ENCODE peak calls at places on chromosomes 1 and 21, in five cellular contexts. C, D, S, U and T are unnamed samples.

GRCh38 chr1:209544098-209544497 is 39.4 kb upstream of the CAMK1G start:
- DNase-seq in C (peak; percentile 2), D (no peak), S (no peak), U (no peak), T (no peak)

GRCh38 chr1:92792340-92792782 is 7.5 kb upstream of the EVI5 start:
- DNase-seq in C (no peak), D (no peak), S (no peak), U (no peak), T (no peak)

GRCh38 chr1:41804176-41804575 is 114.5 kb downstream of the HIVEP3 start:
- DNase-seq in C (no peak), D (no peak), S (no peak), U (no peak), T (no peak)

GRCh38 chr21:41316641-41317392 is at the start of gene FAM3B:
- DNase-seq in C (no peak), D (no peak), S (no peak), U (peak; percentile 84), T (no peak)

GRCh38 chr21:14901482-14901958 is 163.3 kb downstream of the NRIP1 start:
- DNase-seq in C (no peak), D (no peak), S (no peak), U (no peak), T (peak; percentile 64)

GRCh38 chr1:41735587-41736290 is 183.0 kb downstream of the HIVEP3 start:
- DNase-seq in C (no peak), D (no peak), S (no peak), U (no peak), T (peak; percentile 17)

GRCh38 chr1:155729031-155729898 is 40.4 kb downstream of the DAP3 start:
- DNase-seq in C (peak; percentile 70), D (no peak), S (peak; percentile 75), U (peak; percentile 60), T (peak; percentile 75)

GRCh38 chr21:33014331-33014730 is 11.4 kb upstream of the OLIG2 start:
- DNase-seq in C (peak; percentile 53), D (no peak), S (no peak), U (no peak), T (no peak)

GRCh38 chr1:21447311-21447710 is 7.4 kb downstream of the NBPF3 start:
- DNase-seq in C (no peak), D (no peak), S (no peak), U (no peak), T (no peak)

GRCh38 chr21:41668051-41668541 is 98.8 kb downstream of the RIPK4 start:
- DNase-seq in C (peak; percentile 84), D (no peak), S (no peak), U (no peak), T (no peak)

GRCh38 chr21:28298251-28298672 is 694.4 kb downstream of the LTN1 start:
- DNase-seq in C (no peak), D (no peak), S (no peak), U (no peak), T (peak; percentile 95)

GRCh38 chr1:77643456-77643855 is 39.0 kb downstream of the ZZZ3 start:
- DNase-seq in C (no peak), D (no peak), S (no peak), U (no peak), T (no peak)

GRCh38 chr1:21706151-21706835 is 37.1 kb upstream of the RAP1GAP start:
- DNase-seq in C (no peak), D (no peak), S (no peak), U (no peak), T (peak; percentile 38)

GRCh38 chr1:229204863-229205777 is 65.8 kb upstream of the RAB4A start:
- DNase-seq in C (no peak), D (no peak), S (no peak), U (no peak), T (peak; percentile 98)

DNA sequence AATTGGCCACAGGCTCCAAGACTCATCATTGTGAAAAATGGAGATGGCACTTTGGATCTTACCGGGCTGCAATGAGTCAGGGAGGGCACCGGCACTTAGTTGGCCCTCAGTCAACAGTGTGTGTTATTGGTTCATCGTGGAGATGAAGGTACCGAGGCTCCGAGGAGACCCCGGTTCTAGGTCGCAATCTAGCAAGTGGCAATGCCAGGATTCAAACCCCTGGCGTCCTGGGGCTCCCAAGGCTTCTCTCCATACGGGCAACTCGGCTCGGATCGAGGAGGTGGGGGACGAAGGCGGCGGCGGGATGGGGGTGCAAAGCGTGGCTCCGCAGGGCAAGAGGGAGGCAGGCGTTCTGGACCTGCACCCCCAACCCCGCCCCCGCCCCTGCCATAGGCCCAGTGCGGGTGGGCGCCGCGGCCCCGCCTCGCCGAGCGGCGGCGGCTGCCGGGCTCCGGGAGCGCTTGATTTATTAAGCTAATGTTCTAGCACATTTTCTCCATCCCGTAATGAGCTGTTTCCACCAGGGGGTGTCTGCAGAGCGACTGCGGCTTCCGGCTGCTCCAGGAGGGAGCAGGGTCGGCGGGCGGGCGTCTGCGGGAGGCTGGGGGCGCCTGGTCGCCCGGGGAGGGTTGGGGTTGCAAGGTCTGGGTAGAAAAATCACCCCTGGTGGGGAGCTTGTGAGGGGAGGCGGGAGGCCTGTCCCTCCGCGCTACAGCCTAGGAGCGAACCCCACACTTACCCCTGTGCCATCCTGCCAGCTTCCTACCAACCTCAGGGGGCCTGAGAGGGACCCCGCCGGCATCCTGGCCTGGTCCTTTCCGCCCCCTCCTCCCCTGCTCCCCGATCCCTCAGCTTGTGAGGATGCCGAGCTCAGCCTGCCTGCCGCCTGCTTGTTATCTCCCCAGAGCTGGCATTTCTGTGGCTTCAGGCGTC is 48.7 kb upstream of the ACOT11 start:
- DNase-seq in C (no peak), D (no peak), S (no peak), U (no peak), T (peak; percentile 34)
- TF ChIP-seq CTCF in C (no peak), D (peak; percentile 41), S (peak; percentile 24), U (peak; percentile 49), T (peak; percentile 54)

GRCh38 chr1:39635871-39636210 is 3.6 kb downstream of the HEYL start:
- DNase-seq in C (no peak), D (no peak), S (no peak), U (no peak), T (no peak)
- H3K4me3 ChIP-seq in C (no peak overlapping the region), D (no peak overlapping the region), S (no peak overlapping the region), U (no peak overlapping the region), T (no peak overlapping the region)

GRCh38 chr1:174971902-174972301 is 27.8 kb upstream of the CACYBP start:
- DNase-seq in C (no peak), D (no peak), S (no peak), U (no peak), T (no peak)

GRCh38 chr1:174971466-174971865 is 28.3 kb upstream of the CACYBP start:
- DNase-seq in C (no peak), D (no peak), S (no peak), U (no peak), T (no peak)

GRCh38 chr1:174968750-174969244 is 30.9 kb upstream of the CACYBP start:
- DNase-seq in C (no peak), D (no peak), S (no peak), U (no peak), T (peak; percentile 46)

GRCh38 chr1:174967845-174968705 is 31.7 kb upstream of the CACYBP start:
- DNase-seq in C (no peak), D (no peak), S (no peak), U (no peak), T (no peak)

DNA sequence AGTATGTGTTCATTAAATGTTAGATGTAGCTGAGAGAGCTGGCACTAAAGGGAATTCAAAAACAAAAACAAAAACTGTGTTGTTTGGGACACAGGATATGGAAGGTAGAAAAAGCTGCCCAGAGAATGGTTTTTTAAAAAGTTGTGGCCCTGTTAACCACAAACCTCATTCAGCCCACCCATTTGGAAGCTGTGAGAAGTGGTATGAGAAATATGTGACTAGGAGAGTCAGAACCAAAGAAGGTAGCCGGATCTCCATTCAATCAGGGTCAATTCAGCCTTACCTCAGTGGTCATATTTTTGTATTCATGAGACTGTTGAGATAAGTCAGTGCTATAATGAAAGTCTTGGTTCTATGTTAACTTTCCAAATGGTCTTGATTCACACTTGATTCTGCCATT is 29.8 kb upstream of the CACYBP start:
- DNase-seq in C (no peak), D (no peak), S (no peak), U (no peak), T (no peak)
- TF ChIP-seq CTCF in C (no peak), D (no peak), S (no peak), U (no peak), T (no peak)

DNA sequence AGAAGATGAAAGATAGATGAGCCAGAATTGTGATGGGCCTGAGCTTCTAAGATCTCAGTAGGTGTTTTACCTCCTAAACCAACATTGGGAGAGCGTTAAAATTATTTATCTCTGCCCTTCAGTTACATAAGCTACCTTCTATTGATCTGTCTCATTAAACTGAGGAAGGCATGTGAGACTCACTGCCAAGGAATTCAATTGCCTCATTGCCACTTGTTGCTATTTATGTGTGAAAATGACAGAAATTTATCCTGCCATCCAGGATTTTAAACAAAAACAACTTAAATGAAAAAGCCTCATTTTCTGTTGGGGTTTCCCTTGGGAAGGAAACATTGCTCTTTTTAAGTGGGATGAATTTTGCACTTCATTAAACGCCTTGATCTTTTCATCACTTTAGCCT is 78.7 kb upstream of the RUNX1 start:
- DNase-seq in C (no peak), D (no peak), S (no peak), U (no peak), T (no peak)
- H3K4me3 ChIP-seq in C (no peak overlapping the region), D (no peak overlapping the region), S (no peak overlapping the region), U (no peak overlapping the region), T (no peak overlapping the region)

GRCh38 chr1:9201421-9202239 is 32.9 kb upstream of the H6PD start:
- DNase-seq in C (no peak), D (no peak), S (no peak), U (no peak), T (peak; percentile 85)

GRCh38 chr1:9196129-9197040 is 38.2 kb upstream of the H6PD start:
- DNase-seq in C (peak; percentile 92), D (peak; percentile 65), S (peak; percentile 47), U (peak; percentile 79), T (peak; percentile 87)

GRCh38 chr1:9197186-9198099 is 37.1 kb upstream of the H6PD start:
- DNase-seq in C (no peak), D (no peak), S (no peak), U (no peak), T (no peak)

GRCh38 chr1:9200441-9200840 is 34.1 kb upstream of the H6PD start:
- DNase-seq in C (no peak), D (no peak), S (no peak), U (no peak), T (peak; percentile 43)

GRCh38 chr1:9198538-9199361 is 35.8 kb upstream of the H6PD start:
- DNase-seq in C (no peak), D (no peak), S (peak; percentile 41), U (no peak), T (no peak)
- TF ChIP-seq CTCF in C (no peak), D (no peak), S (no peak), U (no peak), T (peak; percentile 12)

GRCh38 chr1:167635941-167636340 is 5.9 kb downstream of the RCSD1 start:
- DNase-seq in C (peak; percentile 14), D (no peak), S (no peak), U (no peak), T (no peak)
- H3K4me3 ChIP-seq in C (no peak overlapping the region), D (no peak overlapping the region), S (no peak overlapping the region), U (no peak overlapping the region), T (no peak overlapping the region)